ENCODE peak calls at places on chromosomes 3 and 15, in seven cellular contexts. V, K, S, C, W, N and M are unnamed samples.

GRCh38 chr15:75687486-75688277 is 25.0 kb downstream of the CSPG4 start:
- DNase-seq in V (no peak), K (no peak), S (no peak), C (no peak), W (no peak), N (no peak), M (no peak)

GRCh38 chr3:171314341-171314740 is 145.9 kb downstream of the TNIK start:
- DNase-seq in V (no peak), K (no peak), S (no peak), C (no peak), W (no peak), N (no peak), M (no peak)

GRCh38 chr15:25713736-25714537 is 149.2 kb downstream of the ATP10A start:
- DNase-seq in V (no peak), K (no peak), S (no peak), C (no peak), W (no peak), N (no peak), M (no peak)

GRCh38 chr15:42118650-42119531 is 24.5 kb upstream of the PLA2G4D start:
- DNase-seq in V (peak), K (no peak), S (no peak), C (no peak), W (peak), N (peak), M (no peak)

GRCh38 chr3:191329654-191330308 is 545 bp downstream of the UTS2B start:
- DNase-seq in V (peak), K (no peak), S (peak), C (peak), W (peak), N (peak), M (peak)

GRCh38 chr3:8451696-8452095 is 49.9 kb upstream of the LMCD1 start:
- DNase-seq in V (no peak), K (no peak), S (no peak), C (peak), W (no peak), N (no peak), M (peak)

GRCh38 chr3:49792371-49793150 is 6.2 kb upstream of the IP6K1 start:
- DNase-seq in V (no peak), K (no peak), S (no peak), C (peak), W (no peak), N (no peak), M (no peak)

GRCh38 chr3:53175613-53176537 is 14.9 kb downstream of the PRKCD start:
- DNase-seq in V (no peak), K (no peak), S (no peak), C (peak), W (no peak), N (no peak), M (no peak)

GRCh38 chr15:58148120-58148519 is 9.9 kb downstream of the AQP9 start:
- DNase-seq in V (no peak), K (no peak), S (no peak), C (no peak), W (no peak), N (no peak), M (no peak)